ENCODE peak calls at places on chromosomes 3 and 15, in nine cellular contexts. I, V, U, H, E, J, G, M and S are unnamed samples.

GRCh38 chr3:139654637-139655365 is 23.0 kb downstream of the NMNAT3 start:
- DNase-seq in I (no peak), V (no peak), U (no peak), H (no peak), E (no peak), J (no peak), G (no peak), M (no peak), S (no peak)

GRCh38 chr3:77038468-77038927 is 1.4 kb upstream of the ROBO2 start:
- DNase-seq in I (peak), V (peak), U (peak), H (peak), E (peak), J (peak), G (peak), M (peak), S (peak)

GRCh38 chr3:69671082-69671952 is 67.9 kb upstream of the MITF start:
- DNase-seq in I (no peak), V (no peak), U (peak), H (no peak), E (peak), J (peak), G (peak), M (peak), S (no peak)

GRCh38 chr15:39783244-39783820 is 691 bp upstream of the FSIP1 start:
- DNase-seq in I (no peak), V (no peak), U (no peak), H (no peak), E (peak), J (no peak), G (peak), M (peak), S (no peak)

GRCh38 chr15:65377105-65377975 is 462 bp downstream of the IGDCC3 start:
- DNase-seq in I (peak), V (no peak), U (peak), H (no peak), E (peak), J (no peak), G (peak), M (no peak), S (no peak)

GRCh38 chr3:134361162-134361831 is 12.9 kb downstream of the AMOTL2 start:
- DNase-seq in I (no peak), V (no peak), U (no peak), H (no peak), E (no peak), J (no peak), G (no peak), M (no peak), S (no peak)

GRCh38 chr15:76168237-76168984 is 108.6 kb downstream of the TMEM266 start:
- DNase-seq in I (no peak), V (no peak), U (no peak), H (no peak), E (no peak), J (no peak), G (peak), M (no peak), S (no peak)

GRCh38 chr3:72345237-72345878 is 502.9 kb downstream of the SHQ1 start:
- DNase-seq in I (no peak), V (no peak), U (no peak), H (no peak), E (peak), J (no peak), G (peak), M (no peak), S (no peak)

GRCh38 chr3:73885862-73886261 is 261.1 kb upstream of the PDZRN3 start:
- DNase-seq in I (no peak), V (no peak), U (no peak), H (no peak), E (no peak), J (no peak), G (no peak), M (no peak), S (no peak)

GRCh38 chr3:111541911-111542483 is at the start of gene CD96:
- DNase-seq in I (no peak), V (no peak), U (no peak), H (no peak), E (peak), J (peak), G (peak), M (no peak), S (no peak)

GRCh38 chr15:68536331-68537095 is 42.3 kb upstream of the CORO2B start:
- DNase-seq in I (no peak), V (peak), U (no peak), H (no peak), E (peak), J (peak), G (peak), M (no peak), S (peak)

GRCh38 chr3:132570011-132570410 is 27.1 kb upstream of the ACKR4 start:
- DNase-seq in I (no peak), V (no peak), U (no peak), H (no peak), E (no peak), J (no peak), G (no peak), M (no peak), S (no peak)

GRCh38 chr3:4740397-4741105 is 238.7 kb upstream of the BHLHE40 start:
- DNase-seq in I (peak), V (no peak), U (no peak), H (no peak), E (peak), J (no peak), G (no peak), M (peak), S (no peak)

GRCh38 chr3:195896361-195897080 is 11.8 kb downstream of the TNK2 start:
- DNase-seq in I (peak), V (peak), U (no peak), H (no peak), E (peak), J (peak), G (peak), M (peak), S (no peak)

GRCh38 chr3:71056327-71056726 is 527.2 kb downstream of the FOXP1 start:
- DNase-seq in I (no peak), V (no peak), U (no peak), H (no peak), E (peak), J (no peak), G (no peak), M (no peak), S (no peak)

GRCh38 chr15:100207053-100207452 is 134.7 kb downstream of the ADAMTS17 start:
- DNase-seq in I (no peak), V (no peak), U (no peak), H (no peak), E (no peak), J (no peak), G (no peak), M (no peak), S (no peak)

GRCh38 chr3:67401911-67402310 is 252.5 kb downstream of the SUCLG2 start:
- DNase-seq in I (peak), V (no peak), U (no peak), H (no peak), E (no peak), J (no peak), G (peak), M (no peak), S (no peak)

GRCh38 chr3:48194446-48195071 is 6.3 kb upstream of the CDC25A start:
- DNase-seq in I (peak), V (no peak), U (peak), H (peak), E (peak), J (peak), G (peak), M (peak), S (no peak)

GRCh38 chr3:171815977-171816595 is 5.8 kb upstream of the PLD1 start:
- DNase-seq in I (no peak), V (no peak), U (no peak), H (no peak), E (peak), J (peak), G (peak), M (no peak), S (no peak)

GRCh38 chr15:41992151-41992802 is 19.9 kb upstream of the EHD4 start:
- DNase-seq in I (no peak), V (no peak), U (no peak), H (no peak), E (no peak), J (no peak), G (no peak), M (no peak), S (no peak)

GRCh38 chr15:77749236-77749997 is 116.7 kb upstream of the LINGO1 start:
- DNase-seq in I (no peak), V (no peak), U (no peak), H (no peak), E (no peak), J (no peak), G (no peak), M (no peak), S (no peak)

GRCh38 chr15:58462547-58462946 is 30.8 kb downstream of the LIPC start:
- DNase-seq in I (no peak), V (no peak), U (no peak), H (no peak), E (no peak), J (no peak), G (no peak), M (no peak), S (no peak)

GRCh38 chr3:194521514-194522260 is 34.9 kb upstream of the ATP13A3 start:
- DNase-seq in I (no peak), V (no peak), U (no peak), H (no peak), E (peak), J (no peak), G (peak), M (no peak), S (peak)

GRCh38 chr3:2303567-2303966 is 204.9 kb downstream of the CNTN4 start:
- DNase-seq in I (peak), V (no peak), U (no peak), H (no peak), E (peak), J (peak), G (peak), M (peak), S (no peak)

GRCh38 chr3:159911011-159911663 is 77.5 kb upstream of the IL12A start:
- DNase-seq in I (no peak), V (no peak), U (no peak), H (no peak), E (no peak), J (peak), G (peak), M (no peak), S (no peak)

GRCh38 chr3:85781806-85782205 is 823.0 kb downstream of the CADM2 start:
- DNase-seq in I (no peak), V (no peak), U (no peak), H (no peak), E (no peak), J (no peak), G (no peak), M (no peak), S (no peak)

GRCh38 chr15:56821721-56822425 is 88.6 kb upstream of the ZNF280D start:
- DNase-seq in I (peak), V (peak), U (peak), H (peak), E (peak), J (peak), G (peak), M (peak), S (peak)

GRCh38 chr3:107498646-107499045 is 24.1 kb upstream of the BBX start:
- DNase-seq in I (no peak), V (no peak), U (no peak), H (no peak), E (no peak), J (no peak), G (no peak), M (no peak), S (no peak)

GRCh38 chr3:177906573-177907229 is 629.5 kb upstream of the KCNMB2 start:
- DNase-seq in I (no peak), V (no peak), U (no peak), H (no peak), E (peak), J (no peak), G (no peak), M (no peak), S (no peak)

GRCh38 chr3:47421741-47422649 is 41.2 kb downstream of the PTPN23 start:
- DNase-seq in I (peak), V (no peak), U (peak), H (no peak), E (peak), J (no peak), G (no peak), M (no peak), S (no peak)

GRCh38 chr15:85581495-85581894 is 201.1 kb downstream of the AKAP13 start:
- DNase-seq in I (peak), V (no peak), U (no peak), H (no peak), E (peak), J (no peak), G (no peak), M (no peak), S (no peak)

DNA sequence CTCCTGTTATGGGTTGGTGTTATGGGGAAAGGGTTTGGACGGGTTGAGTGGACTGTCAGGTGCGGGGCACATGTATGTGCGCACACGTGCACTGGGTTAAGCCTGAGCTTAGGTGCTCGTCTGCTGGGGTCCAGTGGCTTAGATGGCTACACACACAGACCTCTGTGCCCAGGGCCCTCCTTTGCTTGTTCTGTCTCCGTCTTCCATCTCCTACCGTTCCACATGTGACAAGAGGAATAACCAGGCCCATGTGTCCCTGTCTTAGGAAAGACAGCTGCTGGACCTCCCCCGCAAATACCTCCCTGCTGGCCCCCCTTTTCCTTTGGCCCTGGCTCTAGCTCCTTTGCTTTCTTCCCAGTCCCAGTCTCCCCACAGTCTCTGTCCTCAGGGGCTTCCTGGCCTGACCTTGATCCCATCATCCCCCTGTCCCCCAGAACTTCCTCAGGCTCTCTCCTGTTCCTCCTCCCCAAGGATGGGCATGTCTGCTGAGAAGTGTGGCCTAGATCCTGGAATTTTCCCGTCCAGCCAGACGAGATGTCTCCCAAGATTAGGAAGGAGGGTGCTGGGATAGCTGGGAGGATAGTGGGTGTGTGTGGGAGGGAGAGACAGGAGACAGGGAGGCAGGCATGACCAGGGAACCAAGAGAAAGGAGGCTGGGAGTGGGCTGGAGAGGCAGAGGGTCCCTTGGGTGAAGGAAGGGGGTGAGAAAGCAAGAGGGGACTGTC is 805 bp upstream of the THPO start:
- DNase-seq in I (no peak), V (no peak), U (no peak), H (no peak), E (no peak), J (no peak), G (peak), M (no peak), S (no peak)
- H3K4me3 ChIP-seq in I (no peak), V (no peak), U (no peak), H (no peak), E (no peak), J (no peak), G (no peak), M (no peak), S (no peak)

DNA sequence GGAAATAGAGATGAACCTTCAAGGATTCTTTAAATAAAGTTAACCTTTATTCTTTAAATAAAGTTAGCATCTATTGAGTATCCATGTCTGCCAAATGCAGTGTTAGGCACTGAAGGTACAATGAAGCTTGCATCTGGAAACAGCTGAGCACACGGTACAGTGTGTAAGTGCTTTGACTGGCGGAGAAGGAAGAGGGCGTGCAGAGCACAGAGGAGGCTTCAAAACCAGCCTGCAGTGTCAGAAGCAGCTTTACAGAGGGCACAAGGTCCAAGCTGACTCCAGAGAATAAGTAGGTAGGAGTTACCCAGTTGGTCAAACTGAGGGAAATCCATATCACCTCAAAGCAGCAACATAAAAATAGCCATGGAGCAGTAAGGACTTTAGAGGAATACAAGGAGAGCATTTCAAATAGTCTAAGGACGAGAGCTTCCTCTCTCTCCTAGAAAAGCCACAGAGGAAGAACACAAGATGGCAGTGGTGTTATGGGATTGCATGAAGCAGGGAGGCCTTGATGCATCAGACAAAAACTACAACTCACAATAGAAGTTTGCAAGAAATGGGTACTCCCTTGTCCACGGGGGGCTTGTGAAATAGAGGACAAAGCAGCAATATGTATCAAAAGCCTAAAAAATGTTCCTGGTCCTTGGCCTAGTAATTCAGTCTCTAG is 60.3 kb upstream of the PPP2R3A start:
- DNase-seq in I (no peak), V (no peak), U (no peak), H (no peak), E (peak), J (no peak), G (peak), M (peak), S (no peak)
- TF ChIP-seq CTCF in I (no peak), V (peak), U (no peak), H (peak), E (no peak), J (peak), G (peak), M (no peak), S (peak)

DNA sequence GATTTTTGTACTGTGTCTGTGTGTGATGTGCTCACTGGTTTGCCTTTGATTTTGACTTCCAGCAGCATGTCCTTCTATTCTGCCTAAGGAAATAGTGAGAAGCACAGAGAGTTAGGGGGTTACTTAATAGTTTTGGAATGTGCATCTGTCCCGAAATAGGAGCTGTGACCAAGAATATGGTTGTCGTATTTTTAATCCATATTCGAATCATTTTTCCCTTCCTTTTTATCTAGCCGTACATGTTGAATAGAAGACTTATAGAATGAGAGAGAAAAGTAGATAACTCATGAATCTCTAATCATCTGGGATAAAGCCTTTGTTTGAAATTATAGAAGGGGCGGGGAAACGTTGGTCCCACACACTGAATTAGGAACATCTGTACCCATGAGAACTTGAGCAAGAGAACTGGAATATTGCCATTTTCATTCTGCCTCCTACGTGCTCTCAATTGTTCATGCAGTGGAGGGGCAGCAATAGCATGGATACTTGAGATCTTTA is 23.6 kb downstream of the CRTC3 start:
- DNase-seq in I (no peak), V (peak), U (no peak), H (no peak), E (peak), J (peak), G (peak), M (peak), S (peak)
- H3K4me3 ChIP-seq in I (peak), V (no peak), U (no peak), H (no peak), E (no peak), J (no peak), G (no peak), M (no peak), S (no peak)

DNA sequence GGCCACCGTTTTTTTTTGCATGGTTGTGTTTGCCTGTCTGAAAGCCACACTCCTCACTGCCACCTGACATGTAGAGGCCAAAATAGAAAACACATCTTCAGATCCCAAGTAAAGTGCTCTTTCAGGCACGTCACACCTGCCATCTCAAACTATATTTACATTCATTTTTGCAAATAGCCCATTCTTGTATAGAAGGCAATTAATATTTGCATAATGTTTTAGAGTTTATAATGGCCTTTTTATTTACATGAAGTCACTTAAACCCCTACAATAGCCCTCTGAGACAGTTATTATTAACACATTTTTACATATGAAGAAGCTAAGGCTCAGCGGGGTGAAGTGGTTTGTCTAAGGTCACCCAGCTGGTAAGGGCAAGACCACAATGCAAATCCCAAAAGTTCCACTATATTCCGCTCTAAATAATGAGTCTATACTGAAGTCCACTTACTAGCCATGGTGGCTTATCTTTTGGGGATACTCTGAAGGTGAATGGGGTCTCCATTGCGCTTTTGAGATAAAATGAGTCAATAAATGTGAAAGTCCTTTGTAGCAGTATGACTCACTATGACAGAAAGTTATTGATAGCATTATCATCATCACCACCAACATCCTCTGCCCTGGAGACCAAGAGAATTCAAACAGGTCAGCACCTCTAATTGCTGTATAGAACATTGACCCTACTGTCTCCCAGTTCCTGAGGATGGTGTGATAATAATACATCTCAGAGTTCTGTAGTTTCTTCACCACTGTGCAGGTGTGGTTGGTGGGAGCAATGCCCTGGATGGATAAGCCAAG is 155.9 kb upstream of the BCL6 start:
- DNase-seq in I (no peak), V (no peak), U (no peak), H (no peak), E (no peak), J (no peak), G (no peak), M (no peak), S (no peak)
- TF ChIP-seq CTCF in I (no peak), V (no peak), U (no peak), H (no peak), E (no peak), J (no peak), G (no peak), M (no peak), S (no peak)